ENCODE peak calls at places on chromosome 17, in four cellular contexts. S, P, G and O are unnamed samples.

GRCh38 chr17:19805006-19805405 is 56.9 kb upstream of the ALDH3A1 start:
- DNase-seq in S (no peak), P (no peak), G (no peak), O (no peak)

GRCh38 chr17:76276461-76277299 is 11.5 kb downstream of the UBALD2 start:
- DNase-seq in S (no peak), P (no peak), G (no peak), O (no peak)

GRCh38 chr17:28258347-28258887 is 60.6 kb upstream of the TMEM97 start:
- DNase-seq in S (no peak), P (no peak), G (no peak), O (no peak)

GRCh38 chr17:7119314-7119713 is 4.7 kb upstream of the ASGR2 start:
- DNase-seq in S (no peak), P (no peak), G (no peak), O (no peak)

GRCh38 chr17:8672326-8672725 is 41.8 kb upstream of the MYH10 start:
- DNase-seq in S (no peak), P (no peak), G (no peak), O (no peak)

GRCh38 chr17:79204261-79204660 is 129.6 kb downstream of the ENGASE start:
- DNase-seq in S (no peak), P (no peak), G (no peak), O (no peak)

GRCh38 chr17:79942591-79943353 is 92.9 kb downstream of the TBC1D16 start:
- DNase-seq in S (peak), P (no peak), G (no peak), O (no peak)

GRCh38 chr17:55549140-55549539 is 37.9 kb upstream of the SMIM36 start:
- DNase-seq in S (no peak), P (no peak), G (no peak), O (no peak)

GRCh38 chr17:10186771-10187425 is 11.5 kb downstream of the GAS7 start:
- DNase-seq in S (no peak), P (no peak), G (no peak), O (no peak)

GRCh38 chr17:5686246-5686645 is 101.9 kb upstream of the NLRP1 start:
- DNase-seq in S (no peak), P (no peak), G (no peak), O (no peak)

GRCh38 chr17:83132251-83133081 is 53.1 kb downstream of the METRNL start:
- DNase-seq in S (no peak), P (no peak), G (no peak), O (no peak)

GRCh38 chr17:57195790-57196460 is 60.4 kb upstream of the MSI2 start:
- DNase-seq in S (no peak), P (no peak), G (no peak), O (no peak)

GRCh38 chr17:2853722-2854580 is 57.7 kb downstream of the RAP1GAP2 start:
- DNase-seq in S (peak), P (peak), G (peak), O (no peak)

GRCh38 chr17:58539703-58540102 is 25.3 kb upstream of the MTMR4 start:
- DNase-seq in S (no peak), P (no peak), G (no peak), O (no peak)

GRCh38 chr17:58537266-58537665 is 22.8 kb upstream of the MTMR4 start:
- DNase-seq in S (no peak), P (no peak), G (no peak), O (no peak)

GRCh38 chr17:58536541-58536940 is 22.1 kb upstream of the MTMR4 start:
- DNase-seq in S (no peak), P (no peak), G (no peak), O (no peak)

GRCh38 chr17:58538801-58539410 is 24.5 kb upstream of the MTMR4 start:
- DNase-seq in S (no peak), P (no peak), G (no peak), O (no peak)

GRCh38 chr17:58541249-58541648 is 26.8 kb upstream of the MTMR4 start:
- DNase-seq in S (no peak), P (no peak), G (no peak), O (no peak)
- TF ChIP-seq CTCF in S (peak), P (peak), G (no peak), O (peak)

GRCh38 chr17:69913241-69914015 is 161.6 kb upstream of the KCNJ16 start:
- DNase-seq in S (no peak), P (no peak), G (no peak), O (no peak)
- TF ChIP-seq CTCF in S (no peak), P (no peak), G (no peak), O (no peak)

GRCh38 chr17:50055426-50056216 is at the start of gene ITGA3:
- DNase-seq in S (peak), P (peak), G (peak), O (peak)
- TF ChIP-seq CTCF in S (no peak), P (no peak), G (no peak), O (no peak)

GRCh38 chr17:4559139-4559791 is 1.1 kb downstream of the GGT6 start:
- DNase-seq in S (no peak), P (no peak), G (no peak), O (no peak)

GRCh38 chr17:4559851-4560820 is at the start of gene GGT6:
- DNase-seq in S (no peak), P (no peak), G (no peak), O (no peak)

GRCh38 chr17:4562000-4562969 is 1.9 kb upstream of the GGT6 start:
- DNase-seq in S (no peak), P (no peak), G (no peak), O (no peak)

GRCh38 chr17:4558311-4558972 is 1.9 kb downstream of the GGT6 start:
- DNase-seq in S (no peak), P (no peak), G (no peak), O (no peak)

GRCh38 chr17:4560837-4561241 is 462 bp upstream of the GGT6 start:
- DNase-seq in S (no peak), P (no peak), G (no peak), O (no peak)
- TF ChIP-seq CTCF in S (no peak), P (no peak), G (no peak), O (no peak)

GRCh38 chr17:77281024-77281903 is 140.5 kb downstream of the SEC14L1 start:
- DNase-seq in S (peak), P (peak), G (peak), O (peak)
- TF ChIP-seq CTCF in S (no peak), P (peak), G (no peak), O (peak)